ENCODE peak calls at places on chromosome 1, in seven cellular contexts. G is IMR-90; M is upper lobe of right lung; P is heart right ventricle; Q is CD8-positive, alpha-beta T cell; U is heart left ventricle; X is OCI-LY7. L is an unnamed sample. For H3K4me1 and H3K36me3, the result is how much of the 10 kb centered on the place peaks cover.

GRCh38 chr1:1230656-1231399 is 973 bp downstream of the SDF4 start:
- DNase-seq in G (peak), M (no peak), P (no peak), Q (no peak), U (no peak), X (no peak), L (no peak)

GRCh38 chr1:183164350-183164749 is 21.7 kb upstream of the LAMC2 start:
- DNase-seq in G (peak), M (no peak), P (no peak), Q (no peak), U (no peak), X (no peak), L (no peak)

GRCh38 chr1:44546403-44547053 is 127.8 kb downstream of the TMEM53 start:
- DNase-seq in G (no peak), M (peak), P (no peak), Q (no peak), U (no peak), X (no peak), L (no peak)

GRCh38 chr1:171954386-171954785 is 113.1 kb downstream of the DNM3 start:
- DNase-seq in G (no peak), M (no peak), P (no peak), Q (no peak), U (no peak), X (no peak), L (no peak)

GRCh38 chr1:172278478-172278877 is 142.0 kb upstream of the C1orf105 start:
- DNase-seq in G (peak), M (no peak), P (no peak), Q (no peak), U (no peak), X (no peak), L (no peak)

GRCh38 chr1:158246650-158247049 is 7.6 kb upstream of the CD1A start:
- DNase-seq in G (no peak), M (no peak), P (no peak), Q (no peak), U (no peak), X (peak), L (no peak)

GRCh38 chr1:6028042-6028895 is 17.4 kb upstream of the KCNAB2 start:
- DNase-seq in G (peak), M (peak), P (no peak), Q (peak), U (no peak), X (no peak), L (peak)

GRCh38 chr1:2306151-2306978 is 78.2 kb downstream of the SKI start:
- DNase-seq in G (no peak), M (no peak), P (no peak), Q (no peak), U (no peak), X (no peak), L (no peak)

GRCh38 chr1:93694833-93695232 is 13.2 kb upstream of the BCAR3 start:
- DNase-seq in G (no peak), M (no peak), P (no peak), Q (no peak), U (no peak), X (no peak), L (no peak)
- H3K4me1 ChIP-seq in G (under half), M (under half), P (under half), Q (under half), U (under half), X (half or more), L (under half)

GRCh38 chr1:156050376-156050775 is 3.2 kb downstream of the UBQLN4 start:
- DNase-seq in G (no peak), M (no peak), P (peak), Q (no peak), U (peak), X (no peak), L (no peak)
- TF ChIP-seq CTCF in G (no peak), M (no peak), P (no peak), Q (no peak), U (no peak), X (no peak), L (no peak)

GRCh38 chr1:40982721-40983120 is 3.2 kb downstream of the CTPS1 start:
- DNase-seq in G (no peak), M (no peak), P (no peak), Q (no peak), U (no peak), X (no peak), L (no peak)
- H3K36me3 ChIP-seq in G (under half), M (under half), P (under half), Q (under half), U (under half), X (half or more), L (under half)

GRCh38 chr1:27418326-27418761 is 25.9 kb downstream of the GPR3 start:
- DNase-seq in G (peak), M (no peak), P (peak), Q (peak), U (peak), X (no peak), L (peak)

GRCh38 chr1:27416387-27417111 is 24.1 kb downstream of the GPR3 start:
- DNase-seq in G (peak), M (no peak), P (no peak), Q (peak), U (no peak), X (peak), L (no peak)

GRCh38 chr1:27423701-27424100 is 31.3 kb downstream of the GPR3 start:
- DNase-seq in G (no peak), M (no peak), P (no peak), Q (no peak), U (no peak), X (no peak), L (no peak)

GRCh38 chr1:27413004-27413403 is 20.6 kb downstream of the GPR3 start:
- DNase-seq in G (no peak), M (no peak), P (no peak), Q (no peak), U (no peak), X (no peak), L (no peak)

GRCh38 chr1:27418786-27419185 is 26.4 kb downstream of the GPR3 start:
- DNase-seq in G (no peak), M (no peak), P (no peak), Q (no peak), U (no peak), X (no peak), L (no peak)
- H3K4me1 ChIP-seq in G (under half), M (under half), P (half or more), Q (under half), U (under half), X (under half), L (under half)

GRCh38 chr1:207361910-207362309 is 40.4 kb downstream of the CD55 start:
- DNase-seq in G (peak), M (no peak), P (no peak), Q (no peak), U (no peak), X (no peak), L (no peak)
- TF ChIP-seq CTCF in G (no peak), M (no peak), P (no peak), Q (no peak), U (no peak), X (no peak), L (no peak)

GRCh38 chr1:14635421-14635820 is 36.9 kb downstream of the KAZN start:
- DNase-seq in G (no peak), M (no peak), P (no peak), Q (no peak), U (no peak), X (no peak), L (no peak)
- H3K36me3 ChIP-seq in G (under half), M (under half), P (under half), Q (under half), U (under half), X (under half), L (under half)

DNA sequence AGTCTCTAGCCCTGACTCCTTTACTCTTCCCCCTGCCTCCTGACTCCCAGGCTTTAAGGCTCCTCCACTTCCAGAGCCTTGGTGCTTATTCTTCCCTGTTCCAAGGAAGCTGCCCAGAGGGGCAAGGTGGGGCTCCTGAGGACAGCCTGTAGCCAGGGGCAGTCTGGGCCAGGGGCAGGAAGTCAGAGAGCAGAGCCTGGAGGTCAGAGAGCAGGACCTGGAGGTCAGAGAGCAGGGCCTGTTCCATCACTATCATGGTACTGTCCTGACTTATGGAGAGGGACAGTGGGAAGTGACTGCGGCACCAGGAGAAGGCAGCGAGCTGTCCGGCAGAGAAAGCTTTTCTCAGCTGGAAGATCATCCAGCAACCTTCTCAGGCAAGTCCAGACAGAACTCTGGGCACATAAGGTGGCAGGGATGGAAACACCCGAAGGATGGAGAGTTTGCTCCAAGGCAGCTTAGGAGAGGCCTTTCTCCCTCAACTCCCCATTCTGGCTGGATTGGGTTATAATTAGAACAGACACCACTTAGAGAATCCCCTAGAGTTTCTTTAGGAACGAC is 25.0 kb downstream of the PLXNA2 start:
- DNase-seq in G (no peak), M (no peak), P (no peak), Q (no peak), U (no peak), X (no peak), L (no peak)
- H3K4me1 ChIP-seq in G (under half), M (half or more), P (half or more), Q (under half), U (under half), X (under half), L (half or more)

GRCh38 chr1:188709146-188709545 is 1768.5 kb downstream of the BRINP3 start:
- DNase-seq in G (no peak), M (no peak), P (no peak), Q (no peak), U (no peak), X (no peak), L (no peak)

GRCh38 chr1:188706742-188707141 is 1770.9 kb downstream of the BRINP3 start:
- DNase-seq in G (peak), M (no peak), P (no peak), Q (no peak), U (no peak), X (no peak), L (no peak)
- TF ChIP-seq CTCF in G (no peak), M (no peak), P (no peak), Q (no peak), U (no peak), X (no peak), L (no peak)

L was measured in tibial artery.